ENCODE peak calls at places on chromosome 19, in nine cellular contexts. W, Q, U, B, S, X, V, K and D are unnamed samples.
A peak's percentile ranks its signal among the peaks of the same experiment; 100 is the strongest.

GRCh38 chr19:56111601-56112312 is 9.3 kb downstream of the ZNF787 start:
- DNase-seq in Q (no peak), W (peak; percentile 37), K (no peak), U (peak; percentile 72), S (no peak), B (no peak), X (no peak), V (no peak), D (no peak)

GRCh38 chr19:5048727-5049553 is 80.0 kb downstream of the KDM4B start:
- DNase-seq in W (no peak), B (no peak), S (no peak), X (no peak), Q (peak; percentile 68), K (no peak), V (peak; percentile 76), U (no peak), D (no peak)

GRCh38 chr19:6740589-6741348 is 1.3 kb downstream of the TRIP10 start:
- DNase-seq in W (peak; percentile 89), X (no peak), U (peak; percentile 45), K (peak; percentile 48), Q (no peak), B (peak; percentile 44), V (no peak), S (peak; percentile 75), D (peak; percentile 65)

GRCh38 chr19:7470540-7471305 is 18.1 kb downstream of the PEX11G start:
- DNase-seq in W (no peak), S (no peak), K (no peak), X (no peak), V (no peak), U (no peak), Q (no peak), B (no peak), D (no peak)

GRCh38 chr19:8208119-8208709 is 956 bp upstream of the CERS4 start:
- DNase-seq in K (no peak), V (no peak), X (no peak), B (no peak), Q (peak; percentile 5), S (peak; percentile 47), U (peak; percentile 60), W (peak; percentile 28), D (no peak)

GRCh38 chr19:23554548-23554947 is 132.5 kb downstream of the ZNF675 start:
- DNase-seq in X (no peak), S (no peak), U (no peak), W (no peak), Q (no peak), V (no peak), K (no peak), B (no peak), D (no peak)

GRCh38 chr19:5005096-5005495 is 36.2 kb downstream of the KDM4B start:
- DNase-seq in K (no peak), U (no peak), Q (no peak), X (no peak), W (no peak), B (no peak), S (no peak), V (no peak), D (no peak)

GRCh38 chr19:33684550-33685303 is 63.0 kb downstream of the CHST8 start:
- DNase-seq in V (no peak), K (no peak), S (no peak), X (no peak), Q (no peak), U (no peak), W (peak; percentile 54), B (no peak), D (no peak)

GRCh38 chr19:954672-955494 is 29.0 kb downstream of the ARID3A start:
- DNase-seq in S (no peak), K (peak; percentile 79), U (no peak), X (no peak), W (peak; percentile 63), V (no peak), B (no peak), Q (peak; percentile 24), D (no peak)

GRCh38 chr19:51258165-51258564 is 7.3 kb downstream of the SIGLECL1 start:
- DNase-seq in U (no peak), S (no peak), V (no peak), B (no peak), W (no peak), Q (no peak), K (no peak), X (no peak), D (no peak)

GRCh38 chr19:51258761-51259160 is 7.9 kb downstream of the SIGLECL1 start:
- DNase-seq in X (no peak), S (no peak), B (no peak), Q (no peak), V (no peak), U (no peak), K (no peak), W (no peak), D (no peak)

GRCh38 chr19:51257471-51257870 is 6.6 kb downstream of the SIGLECL1 start:
- DNase-seq in U (no peak), X (no peak), S (no peak), Q (no peak), V (no peak), W (no peak), K (no peak), B (no peak), D (no peak)

GRCh38 chr19:51256053-51256682 is 5.3 kb downstream of the SIGLECL1 start:
- DNase-seq in X (no peak), K (no peak), S (no peak), Q (no peak), V (no peak), B (no peak), W (no peak), U (no peak), D (no peak)

DNA sequence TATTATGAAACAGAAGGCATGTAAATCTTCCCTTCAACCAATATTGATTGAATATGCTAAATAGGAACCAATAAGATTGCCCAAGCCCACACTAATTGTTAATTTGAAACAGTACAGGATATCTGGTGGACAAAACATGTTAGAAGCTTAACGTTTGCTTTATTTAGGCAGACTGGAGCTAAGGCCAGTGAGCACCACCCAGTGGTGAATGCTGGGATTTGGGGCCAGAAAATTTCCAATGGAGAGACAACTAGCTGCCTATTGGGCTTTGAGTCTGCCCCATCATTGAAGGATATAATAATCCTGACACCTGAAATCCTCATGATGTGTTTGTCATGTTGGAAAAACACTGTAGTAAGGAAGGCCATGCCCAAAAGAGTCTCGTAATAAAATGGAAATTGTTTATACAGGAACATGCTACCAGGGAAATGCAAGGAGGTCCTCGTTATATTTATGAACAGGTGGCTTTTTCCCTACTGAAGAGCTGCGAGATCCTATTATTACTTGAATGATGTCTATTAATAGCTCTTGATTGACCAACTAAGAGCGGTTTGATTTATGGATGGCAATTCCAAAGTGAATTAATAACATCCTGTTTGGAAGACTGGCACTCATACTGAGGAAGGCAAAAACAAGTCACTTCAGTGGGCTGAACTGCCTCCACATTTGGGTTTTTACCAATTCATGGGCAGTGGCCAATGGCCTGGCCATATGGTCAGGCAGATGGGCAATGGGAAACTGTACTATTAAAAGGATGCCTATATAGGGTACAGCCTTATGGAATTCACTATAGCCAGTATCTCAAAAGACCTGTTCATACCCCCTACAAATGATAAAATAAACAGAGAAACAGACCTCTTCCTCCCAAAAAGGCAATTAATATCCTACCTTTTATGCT is 8.7 kb downstream of the SIGLECL1 start:
- DNase-seq in Q (peak; percentile 67), K (peak; percentile 57), U (no peak), B (no peak), X (no peak), V (no peak), W (peak; percentile 53), S (peak; percentile 66), D (peak; percentile 66)
- TF ChIP-seq CTCF in Q (peak; percentile 90), K (peak; percentile 91), U (no peak), B (peak; percentile 80), X (peak; percentile 55), V (peak; percentile 36), W (peak; percentile 85), S (peak; percentile 52), D (peak; percentile 67)

GRCh38 chr19:57240311-57241090 is at the start of gene ZNF805:
- DNase-seq in U (peak; percentile 97), K (peak; percentile 94), Q (peak; percentile 95), W (peak; percentile 96), B (peak; percentile 80), X (peak; percentile 60), V (peak; percentile 85), S (peak; percentile 97), D (peak; percentile 86)
- TF ChIP-seq CTCF in U (no peak), K (peak; percentile 14), Q (no peak), W (no peak), B (no peak), X (peak; percentile 22), V (no peak), S (no peak), D (no peak)

GRCh38 chr19:12885749-12886706 is 973 bp downstream of the KLF1 start:
- DNase-seq in V (no peak), U (no peak), W (peak; percentile 34), S (peak; percentile 56), X (no peak), Q (no peak), K (peak; percentile 75), B (no peak), D (no peak)

GRCh38 chr19:12893582-12893981 is 2.6 kb downstream of the GCDH start:
- DNase-seq in X (no peak), V (no peak), S (no peak), K (no peak), W (no peak), B (no peak), Q (no peak), U (no peak), D (no peak)

GRCh38 chr19:12891553-12892021 is 627 bp downstream of the GCDH start:
- DNase-seq in Q (no peak), K (peak; percentile 68), W (no peak), S (no peak), V (no peak), B (no peak), U (no peak), X (no peak), D (no peak)

GRCh38 chr19:12886943-12887747 is at the start of gene KLF1:
- DNase-seq in X (no peak), U (no peak), Q (no peak), K (peak; percentile 67), V (no peak), S (no peak), B (no peak), W (no peak), D (no peak)

GRCh38 chr19:12890787-12891552 is at the start of gene GCDH:
- DNase-seq in U (peak; percentile 98), X (peak; percentile 92), V (peak; percentile 98), W (peak; percentile 99), S (peak; percentile 98), Q (peak; percentile 99), K (peak; percentile 92), B (peak; percentile 91), D (peak; percentile 89)
- TF ChIP-seq CTCF in U (no peak), X (no peak), V (no peak), W (no peak), S (no peak), Q (no peak), K (peak; percentile 20), B (no peak), D (no peak)

GRCh38 chr19:41308450-41309224 is 1.3 kb upstream of the CCDC97 start:
- DNase-seq in V (peak; percentile 65), Q (peak; percentile 93), K (peak; percentile 66), X (no peak), U (peak; percentile 98), B (peak; percentile 96), W (peak; percentile 87), S (peak; percentile 99), D (peak; percentile 95)
- TF ChIP-seq CTCF in V (peak; percentile 99), Q (peak; percentile 97), K (peak; percentile 80), X (peak; percentile 90), U (peak; percentile 99), B (peak; percentile 97), W (peak; percentile 99), S (peak; percentile 98), D (peak; percentile 97)

GRCh38 chr19:48868196-48868886 is at the start of gene PLEKHA4:
- DNase-seq in V (no peak), K (peak; percentile 61), B (no peak), U (peak; percentile 54), X (no peak), S (peak; percentile 51), W (peak; percentile 33), Q (peak; percentile 53), D (peak; percentile 26)
- TF ChIP-seq CTCF in V (no peak), K (no peak), B (no peak), U (no peak), X (no peak), S (no peak), W (no peak), Q (no peak), D (no peak)